ENCODE peak calls at places on chromosomes 2 and 18, in six cellular contexts. E is mesendoderm, Y is left lung, C is psoas muscle, A is SK-N-SH, S is BJ. N is an unnamed sample.

GRCh38 chr18:12750076-12750707 is 47.4 kb downstream of the PSMG2 start:
- DNase-seq in E (peak; percentile 16), Y (no peak), C (no peak), A (no peak), S (no peak), N (no peak)

GRCh38 chr2:199932312-199932855 is 21.3 kb downstream of the C2orf69 start:
- DNase-seq in E (no peak), Y (no peak), C (no peak), A (no peak), S (no peak), N (no peak)

GRCh38 chr18:50719471-50719987 is 100.3 kb downstream of the MRO start:
- DNase-seq in E (no peak), Y (no peak), C (no peak), A (no peak), S (no peak), N (no peak)

GRCh38 chr2:127233710-127234109 is 13.6 kb upstream of the CYP27C1 start:
- DNase-seq in E (no peak), Y (no peak), C (no peak), A (no peak), S (no peak), N (no peak)

GRCh38 chr2:127428057-127428814 is 10.0 kb downstream of the PROC start:
- DNase-seq in E (no peak), Y (no peak), C (no peak), A (no peak), S (no peak), N (no peak)

GRCh38 chr2:20231632-20232031 is 6.7 kb upstream of the SDC1 start:
- DNase-seq in E (peak; percentile 89), Y (peak; percentile 81), C (no peak), A (peak; percentile 33), S (no peak), N (peak; percentile 85)

GRCh38 chr18:2657043-2657512 is 1.6 kb downstream of the SMCHD1 start:
- DNase-seq in E (no peak), Y (no peak), C (no peak), A (no peak), S (no peak), N (no peak)

GRCh38 chr2:1658394-1659151 is 85.7 kb downstream of the PXDN start:
- DNase-seq in E (no peak), Y (no peak), C (peak; percentile 32), A (no peak), S (no peak), N (no peak)

GRCh38 chr18:36496022-36496421 is 198.5 kb downstream of the FHOD3 start:
- DNase-seq in E (no peak), Y (no peak), C (no peak), A (no peak), S (no peak), N (no peak)

GRCh38 chr2:26086155-26086634 is 52.3 kb downstream of the RAB10 start:
- DNase-seq in E (no peak), Y (no peak), C (no peak), A (no peak), S (peak; percentile 41), N (no peak)

GRCh38 chr2:10914272-10914693 is 2.5 kb downstream of the KCNF1 start:
- DNase-seq in E (peak; percentile 84), Y (no peak), C (no peak), A (no peak), S (no peak), N (peak; percentile 89)

GRCh38 chr2:5693288-5694015 is 1.3 kb downstream of the SOX11 start:
- DNase-seq in E (peak; percentile 64), Y (peak; percentile 80), C (no peak), A (peak; percentile 69), S (no peak), N (peak; percentile 71)

GRCh38 chr2:70527447-70528080 is 26.1 kb downstream of the TGFA start:
- DNase-seq in E (no peak), Y (no peak), C (no peak), A (no peak), S (no peak), N (no peak)

GRCh38 chr2:60995376-60995775 is 22.1 kb upstream of the PEX13 start:
- DNase-seq in E (no peak), Y (no peak), C (no peak), A (no peak), S (no peak), N (no peak)
- H3K27me3 ChIP-seq in E (no peaks in the 10 kb centered on the region), Y (no peaks in the 10 kb centered on the region), C (no peaks in the 10 kb centered on the region), A (no peaks in the 10 kb centered on the region), S (no peaks in the 10 kb centered on the region), N (no peaks in the 10 kb centered on the region)

GRCh38 chr2:2731885-2732284 is 400.8 kb upstream of the MYT1L start:
- DNase-seq in E (no peak), Y (no peak), C (no peak), A (no peak), S (no peak), N (no peak)

GRCh38 chr2:2732331-2733119 is 401.4 kb upstream of the MYT1L start:
- DNase-seq in E (no peak), Y (no peak), C (no peak), A (no peak), S (no peak), N (no peak)

GRCh38 chr2:2734308-2734707 is 403.2 kb upstream of the MYT1L start:
- DNase-seq in E (no peak), Y (no peak), C (no peak), A (no peak), S (no peak), N (no peak)

GRCh38 chr2:2733818-2734217 is 402.7 kb upstream of the MYT1L start:
- DNase-seq in E (no peak), Y (no peak), C (no peak), A (no peak), S (no peak), N (no peak)

DNA sequence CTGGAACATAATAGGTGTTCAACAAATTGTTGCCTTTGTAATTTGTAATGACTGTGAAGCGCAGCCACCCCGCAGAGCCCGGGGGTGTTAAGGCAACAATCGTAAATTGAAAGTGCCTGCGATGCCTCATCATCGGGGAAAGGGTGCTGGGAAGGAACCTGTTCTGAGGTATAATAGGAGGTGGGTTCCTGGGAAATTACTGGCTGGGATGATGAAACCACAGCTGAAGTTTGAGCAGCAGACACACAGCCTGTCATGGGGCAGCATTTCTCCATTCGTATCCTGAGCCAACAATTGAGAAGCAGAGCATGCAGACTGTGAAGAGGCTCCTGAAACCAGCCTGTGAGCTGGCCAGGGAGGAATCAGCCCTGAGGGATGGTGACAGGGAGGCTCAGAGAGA is 404.0 kb upstream of the MYT1L start:
- DNase-seq in E (peak; percentile 29), Y (no peak), C (no peak), A (peak; percentile 67), S (no peak), N (no peak)
- H3K27me3 ChIP-seq in E (no peaks in the 10 kb centered on the region), Y (no peaks in the 10 kb centered on the region), C (no peaks in the 10 kb centered on the region), A (no peaks in the 10 kb centered on the region), S (no peaks in the 10 kb centered on the region), N (no peaks in the 10 kb centered on the region)

GRCh38 chr18:66219817-66220216 is 384.1 kb downstream of the CDH19 start:
- DNase-seq in E (no peak), Y (no peak), C (no peak), A (no peak), S (no peak), N (no peak)
- H3K27me3 ChIP-seq in E (no peaks in the 10 kb centered on the region), Y (no peaks in the 10 kb centered on the region), C (no peaks in the 10 kb centered on the region), A (no peaks in the 10 kb centered on the region), S (no peaks in the 10 kb centered on the region), N (no peaks in the 10 kb centered on the region)

GRCh38 chr2:176152350-176153181 is 1.2 kb downstream of the HOXD4 start:
- DNase-seq in E (no peak), Y (no peak), C (no peak), A (no peak), S (no peak), N (peak; percentile 73)

GRCh38 chr2:176150338-176151198 is 782 bp upstream of the HOXD4 start:
- DNase-seq in E (no peak), Y (no peak), C (no peak), A (no peak), S (no peak), N (peak; percentile 69)

GRCh38 chr2:176148758-176149483 is 2.4 kb upstream of the HOXD4 start:
- DNase-seq in E (no peak), Y (no peak), C (no peak), A (no peak), S (no peak), N (no peak)

GRCh38 chr2:176149484-176150337 is 1.6 kb upstream of the HOXD4 start:
- DNase-seq in E (no peak), Y (no peak), C (no peak), A (no peak), S (no peak), N (peak; percentile 68)

GRCh38 chr2:176151199-176152099 is at the start of gene HOXD4:
- DNase-seq in E (peak; percentile 36), Y (no peak), C (peak; percentile 34), A (no peak), S (no peak), N (peak; percentile 81)
- H3K27me3 ChIP-seq in E (peaks cover 93% of the 10 kb centered on the region), Y (peaks cover 100% of the 10 kb centered on the region), C (no peaks in the 10 kb centered on the region), A (no peaks in the 10 kb centered on the region), S (peaks cover 56% of the 10 kb centered on the region), N (peaks cover 100% of the 10 kb centered on the region)

GRCh38 chr2:239018291-239019192 is 170.7 kb downstream of the TWIST2 start:
- DNase-seq in E (no peak), Y (no peak), C (no peak), A (no peak), S (no peak), N (no peak)

GRCh38 chr2:239021224-239021623 is 173.3 kb downstream of the TWIST2 start:
- DNase-seq in E (no peak), Y (no peak), C (no peak), A (no peak), S (no peak), N (no peak)

GRCh38 chr2:239021651-239022436 is 174.0 kb downstream of the TWIST2 start:
- DNase-seq in E (no peak), Y (no peak), C (no peak), A (no peak), S (no peak), N (no peak)

GRCh38 chr2:239019193-239019581 is 171.3 kb downstream of the TWIST2 start:
- DNase-seq in E (no peak), Y (peak; percentile 45), C (no peak), A (no peak), S (no peak), N (no peak)

GRCh38 chr2:239020541-239021041 is 172.7 kb downstream of the TWIST2 start:
- DNase-seq in E (no peak), Y (no peak), C (no peak), A (no peak), S (no peak), N (no peak)
- H3K27me3 ChIP-seq in E (no peaks in the 10 kb centered on the region), Y (peaks cover 30% of the 10 kb centered on the region), C (no peaks in the 10 kb centered on the region), A (no peaks in the 10 kb centered on the region), S (peaks cover 8% of the 10 kb centered on the region), N (no peaks in the 10 kb centered on the region)

GRCh38 chr18:919078-919477 is 14.4 kb downstream of the ADCYAP1 start:
- DNase-seq in E (peak; percentile 25), Y (no peak), C (no peak), A (no peak), S (no peak), N (no peak)

GRCh38 chr18:911025-911424 is 6.4 kb downstream of the ADCYAP1 start:
- DNase-seq in E (no peak), Y (no peak), C (no peak), A (no peak), S (no peak), N (no peak)

GRCh38 chr18:916562-916961 is 11.9 kb downstream of the ADCYAP1 start:
- DNase-seq in E (no peak), Y (no peak), C (no peak), A (no peak), S (no peak), N (no peak)
- H3K27me3 ChIP-seq in E (peaks cover under 1% of the 10 kb centered on the region), Y (peaks cover 42% of the 10 kb centered on the region), C (peaks cover 4% of the 10 kb centered on the region), A (peaks cover 2% of the 10 kb centered on the region), S (no peaks in the 10 kb centered on the region), N (peaks cover 12% of the 10 kb centered on the region)

GRCh38 chr2:181680055-181680936 is at the start of gene NEUROD1:
- DNase-seq in E (peak; percentile 62), Y (peak; percentile 73), C (no peak), A (peak; percentile 91), S (no peak), N (peak; percentile 81)
- H3K27me3 ChIP-seq in E (peaks cover 72% of the 10 kb centered on the region), Y (peaks cover 100% of the 10 kb centered on the region), C (no peaks in the 10 kb centered on the region), A (no peaks in the 10 kb centered on the region), S (peaks cover 66% of the 10 kb centered on the region), N (peaks cover 97% of the 10 kb centered on the region)